ENCODE peak calls at places on chromosomes 2 and 18, in six cellular contexts. R is A549, U is upper lobe of left lung, F is HepG2, K is K562, Z is GM12878. T is an unnamed sample.
A peak's percentile ranks its signal among the peaks of the same experiment; 100 is the strongest.

GRCh38 chr18:46386788-46387187 is 270.2 kb downstream of the LOXHD1 start:
- ATAC-seq in Z (no peak), R (no peak), U (peak; percentile 46), K (no peak), F (no peak), T (peak; percentile 65)

GRCh38 chr2:241228860-241229516 is 40.5 kb downstream of the ANO7 start:
- ATAC-seq in F (peak; percentile 14), U (no peak), R (no peak), Z (no peak), K (no peak), T (no peak)

GRCh38 chr2:240000671-240001070 is 24.5 kb downstream of the NDUFA10 start:
- ATAC-seq in F (no peak), R (no peak), K (no peak), Z (no peak), U (no peak), T (no peak)

GRCh38 chr18:22344908-22345670 is 72.6 kb downstream of the CTAGE1 start:
- ATAC-seq in U (no peak), Z (no peak), R (no peak), F (no peak), K (no peak), T (no peak)

GRCh38 chr2:12704378-12704777 is 12.4 kb upstream of the TRIB2 start:
- ATAC-seq in R (no peak), Z (no peak), K (no peak), F (no peak), U (no peak), T (no peak)

GRCh38 chr18:12091742-12092141 is 1.9 kb upstream of the ANKRD62 start:
- ATAC-seq in Z (no peak), U (no peak), R (no peak), K (no peak), F (no peak), T (no peak)

GRCh38 chr2:120919771-120920437 is 184.2 kb downstream of the GLI2 start:
- ATAC-seq in K (no peak), Z (no peak), R (no peak), F (no peak), U (peak; percentile 5), T (peak; percentile 51)

GRCh38 chr2:132751838-132752237 is 81.8 kb upstream of the LYPD1 start:
- ATAC-seq in Z (no peak), R (no peak), F (no peak), U (no peak), K (no peak), T (no peak)

GRCh38 chr2:128578406-128579385 is 260.0 kb upstream of the HS6ST1 start:
- ATAC-seq in K (no peak), U (no peak), Z (no peak), R (no peak), F (peak; percentile 80), T (no peak)

GRCh38 chr2:75488157-75488556 is 72.6 kb downstream of the EVA1A start:
- ATAC-seq in U (no peak), K (no peak), R (no peak), F (no peak), Z (no peak), T (no peak)

GRCh38 chr2:8049851-8050571 is 631.8 kb upstream of the ID2 start:
- ATAC-seq in F (no peak), K (no peak), R (no peak), Z (peak; percentile 98), U (no peak), T (no peak)

GRCh38 chr2:10522726-10523405 is 74.7 kb upstream of the ODC1 start:
- ATAC-seq in F (peak; percentile 10), R (peak; percentile 15), U (no peak), Z (no peak), K (no peak), T (no peak)

GRCh38 chr2:29568135-29568534 is 353.3 kb downstream of the ALK start:
- ATAC-seq in Z (no peak), K (no peak), R (no peak), F (no peak), U (no peak), T (no peak)
- TF ChIP-seq EP300 in Z (no peak), K (no peak), R (no peak), F (no peak), U (no peak), T (no peak)

GRCh38 chr2:27085670-27086089 is 892 bp upstream of the KHK start:
- ATAC-seq in K (peak; percentile 29), F (peak; percentile 6), Z (peak; percentile 45), R (peak; percentile 74), U (peak; percentile 74), T (peak; percentile 60)
- TF ChIP-seq CTCF in K (peak; percentile 65), F (peak; percentile 86), Z (peak; percentile 73), R (peak; percentile 69), U (peak; percentile 39), T (peak; percentile 48)

GRCh38 chr18:44134447-44134846 is 546.2 kb upstream of the SETBP1 start:
- ATAC-seq in K (no peak), R (no peak), U (no peak), Z (no peak), F (no peak), T (no peak)
- TF ChIP-seq EP300 in K (no peak), R (no peak), U (no peak), Z (no peak), F (no peak), T (no peak)

DNA sequence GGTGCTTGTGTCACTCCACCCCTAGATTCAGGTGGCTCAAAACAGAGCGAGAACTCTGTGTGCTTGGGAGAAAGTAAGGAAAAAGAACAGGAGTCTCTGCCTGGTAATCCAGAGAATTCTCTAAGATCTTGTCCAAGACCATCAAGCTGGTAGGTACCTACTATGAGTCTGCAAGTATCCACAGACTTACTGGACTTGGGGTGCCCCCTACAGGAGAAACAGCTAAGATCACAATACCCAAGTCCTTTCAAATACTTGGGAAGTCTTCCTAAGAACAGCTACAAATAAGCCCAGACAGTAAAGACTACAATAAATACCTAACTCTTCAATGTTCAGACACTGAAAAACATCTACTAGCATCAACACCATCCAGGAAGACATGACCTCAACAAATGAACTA is 1143.6 kb upstream of the ACVR2A start:
- ATAC-seq in Z (no peak), R (no peak), F (no peak), K (no peak), U (no peak), T (no peak)
- TF ChIP-seq CTCF in Z (peak; percentile 6), R (no peak), F (no peak), K (no peak), U (no peak), T (no peak)

GRCh38 chr2:179686718-179687342 is 174.6 kb downstream of the ZNF385B start:
- ATAC-seq in R (no peak), U (peak; percentile 42), F (no peak), Z (no peak), K (no peak), T (peak; percentile 70)

GRCh38 chr2:179682756-179683155 is 178.7 kb downstream of the ZNF385B start:
- ATAC-seq in U (no peak), Z (peak; percentile 86), F (peak; percentile 65), K (no peak), R (no peak), T (no peak)

GRCh38 chr2:179691235-179691634 is 170.2 kb downstream of the ZNF385B start:
- ATAC-seq in R (no peak), Z (no peak), U (no peak), F (no peak), K (no peak), T (no peak)

DNA sequence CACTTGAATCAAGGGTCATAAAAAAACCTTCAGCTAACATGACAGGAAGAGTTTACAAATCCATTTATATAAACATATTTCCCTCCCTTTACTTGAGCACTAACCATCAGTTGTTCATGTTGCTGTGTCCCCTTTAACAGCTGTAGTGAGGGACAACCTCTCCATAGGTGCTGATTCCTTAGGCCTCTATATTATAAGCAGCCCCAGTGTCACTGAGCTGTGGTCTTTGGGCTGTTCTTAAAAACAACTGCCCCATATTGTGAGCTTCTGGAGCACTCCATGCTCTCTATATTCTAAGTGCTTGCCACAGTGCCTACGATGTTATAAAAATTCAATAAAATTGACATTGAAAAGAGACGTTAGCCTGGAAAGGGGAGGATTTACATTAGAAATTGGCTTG is 175.3 kb downstream of the ZNF385B start:
- ATAC-seq in Z (no peak), F (no peak), R (no peak), U (no peak), K (no peak), T (no peak)
- TF ChIP-seq EP300 in Z (no peak), F (no peak), R (no peak), U (no peak), K (no peak), T (no peak)

GRCh38 chr18:59055345-59056032 is 84.2 kb upstream of the SEC11C start:
- ATAC-seq in Z (no peak), R (peak; percentile 51), K (no peak), U (no peak), F (no peak), T (no peak)
- TF ChIP-seq CTCF in Z (peak; percentile 6), R (no peak), K (no peak), U (no peak), F (no peak), T (no peak)

GRCh38 chr2:51812138-51812866 is 780.4 kb upstream of the NRXN1 start:
- ATAC-seq in F (no peak), R (no peak), U (no peak), Z (no peak), K (no peak), T (no peak)

GRCh38 chr2:51813245-51813644 is 781.3 kb upstream of the NRXN1 start:
- ATAC-seq in U (no peak), K (no peak), R (no peak), F (no peak), Z (no peak), T (no peak)

GRCh38 chr2:51807229-51807628 is 775.3 kb upstream of the NRXN1 start:
- ATAC-seq in Z (no peak), F (no peak), R (no peak), U (no peak), K (no peak), T (no peak)

DNA sequence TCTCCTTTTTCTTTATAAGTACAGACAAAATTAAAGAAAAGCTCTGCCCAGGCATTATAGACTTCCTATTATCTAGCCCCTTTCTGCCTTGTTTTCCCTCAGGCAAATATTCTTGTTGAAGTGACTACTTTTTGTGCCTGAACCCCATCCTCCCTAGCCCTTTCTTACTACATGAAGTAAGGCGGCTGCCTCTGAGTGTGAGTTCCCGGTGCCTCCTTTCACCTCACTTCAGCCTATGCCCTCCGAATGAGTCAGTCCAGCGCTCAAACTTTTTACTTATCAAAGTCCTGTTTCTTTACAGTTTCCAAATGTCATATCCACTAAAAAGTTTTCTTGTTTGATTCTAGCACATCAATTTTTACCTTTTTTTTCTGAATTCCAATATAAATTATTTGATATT is 778.3 kb upstream of the NRXN1 start:
- ATAC-seq in R (no peak), Z (no peak), K (no peak), U (no peak), F (no peak), T (no peak)
- TF ChIP-seq EP300 in R (no peak), Z (no peak), K (no peak), U (no peak), F (no peak), T (no peak)

GRCh38 chr2:26185954-26186353 is 13.1 kb downstream of the GAREM2 start:
- ATAC-seq in F (no peak), R (no peak), Z (no peak), U (no peak), K (no peak), T (no peak)

GRCh38 chr2:26185304-26185928 is 12.5 kb downstream of the GAREM2 start:
- ATAC-seq in Z (no peak), F (no peak), U (no peak), K (peak; percentile 6), R (peak; percentile 8), T (no peak)

GRCh38 chr2:26186371-26186770 is 13.5 kb downstream of the GAREM2 start:
- ATAC-seq in R (no peak), F (no peak), K (no peak), Z (no peak), U (no peak), T (no peak)

GRCh38 chr2:26184086-26184485 is 11.2 kb downstream of the GAREM2 start:
- ATAC-seq in U (no peak), F (no peak), R (no peak), Z (no peak), K (no peak), T (no peak)

GRCh38 chr2:26184555-26185303 is 11.8 kb downstream of the GAREM2 start:
- ATAC-seq in Z (peak; percentile 92), R (peak; percentile 85), U (peak; percentile 94), K (peak; percentile 96), F (peak; percentile 13), T (peak; percentile 96)
- TF ChIP-seq CTCF in Z (peak; percentile 72), R (peak; percentile 95), U (peak; percentile 73), K (peak; percentile 91), F (peak; percentile 60), T (peak; percentile 78)